ENCODE peak calls at places on chromosomes 7 and 10, in four cellular contexts. Y is stimulated activated CD4-positive, alpha-beta T cell treated with anti-CD3 and anti-CD28 coated beads, Interleukin-1b, Interleukin-23, amount 100 ng/mL, for 48 hours; W is NCI-H2081; R is CD8-positive, alpha-beta T cell. V is an unnamed sample.

GRCh38 chr7:15889501-15889900 is 203.0 kb upstream of the MEOX2 start:
- DNase-seq in Y (no peak), W (peak; percentile 1), R (no peak), V (no peak)

GRCh38 chr7:1843271-1843861 is 173.3 kb downstream of the ELFN1 start:
- DNase-seq in Y (no peak), W (no peak), R (no peak), V (no peak)

GRCh38 chr7:63070696-63071095 is 928.0 kb upstream of the ZNF722 start:
- DNase-seq in Y (no peak), W (no peak), R (no peak), V (no peak)

GRCh38 chr10:5659702-5660528 is 6.5 kb downstream of the ASB13 start:
- DNase-seq in Y (no peak), W (no peak), R (no peak), V (no peak)

GRCh38 chr7:140544278-140544896 is 65.1 kb upstream of the MKRN1 start:
- DNase-seq in Y (no peak), W (no peak), R (no peak), V (no peak)

GRCh38 chr10:7756360-7756992 is 31.3 kb downstream of the KIN start:
- DNase-seq in Y (peak; percentile 16), W (peak; percentile 5), R (no peak), V (no peak)

GRCh38 chr10:48724127-48724526 is 39.5 kb downstream of the WDFY4 start:
- DNase-seq in Y (no peak), W (no peak), R (no peak), V (no peak)

GRCh38 chr10:23403719-23404118 is 35.2 kb upstream of the OTUD1 start:
- DNase-seq in Y (no peak), W (no peak), R (no peak), V (no peak)

V was measured in immature natural killer cell.